ENCODE peak calls at places on chromosomes 7 and 10, in four cellular contexts. D, A, R and G are unnamed samples.

GRCh38 chr7:93148135-93148534 is at the start of gene SAMD9L:
- DNase-seq in A (no peak), R (no peak), D (no peak), G (no peak)

GRCh38 chr10:124706462-124706857 is 37.7 kb downstream of the FAM53B start:
- DNase-seq in A (no peak), D (no peak), R (no peak), G (no peak)

GRCh38 chr7:74226633-74227032 is 16.8 kb downstream of the LAT2 start:
- DNase-seq in A (no peak), D (no peak), R (no peak), G (no peak)

GRCh38 chr7:19489162-19489820 is 219.5 kb downstream of the POLR1F start:
- DNase-seq in R (no peak), A (no peak), D (no peak), G (no peak)

GRCh38 chr10:31204090-31204489 is 114.9 kb upstream of the ZEB1 start:
- DNase-seq in A (no peak), R (no peak), D (no peak), G (no peak)

GRCh38 chr7:44824894-44825526 is 22.9 kb downstream of the H2AZ2 start:
- DNase-seq in R (no peak), D (no peak), A (no peak), G (no peak)

GRCh38 chr10:77408259-77408658 is 229.3 kb downstream of the KCNMA1 start:
- DNase-seq in D (no peak), R (no peak), A (no peak), G (no peak)

GRCh38 chr7:131293018-131293417 is 34.7 kb upstream of the MKLN1 start:
- DNase-seq in D (no peak), A (no peak), R (no peak), G (no peak)

GRCh38 chr7:27122075-27122910 is 8.3 kb downstream of the HOXA4 start:
- DNase-seq in D (no peak), A (no peak), R (no peak), G (no peak)

GRCh38 chr10:103731609-103732270 is 123.6 kb downstream of the SH3PXD2A start:
- DNase-seq in A (no peak), D (no peak), R (no peak), G (no peak)

GRCh38 chr7:74305987-74306736 is 17.0 kb downstream of the CLIP2 start:
- DNase-seq in A (no peak), D (no peak), R (no peak), G (no peak)

GRCh38 chr10:43026039-43026973 is 50.6 kb upstream of the RET start:
- DNase-seq in R (no peak), A (peak), D (peak), G (no peak)

GRCh38 chr7:74020396-74020795 is 7.6 kb upstream of the ELN start:
- DNase-seq in R (no peak), D (peak), A (no peak), G (no peak)

GRCh38 chr7:16916111-16916639 is 34.4 kb upstream of the AGR3 start:
- DNase-seq in D (no peak), A (no peak), R (no peak), G (no peak)